ENCODE peak calls at places on chromosomes 7 and 10, in seven cellular contexts. W, Z, D, N, G, R and B are unnamed samples.

GRCh38 chr10:107930037-107930436 is 765.5 kb upstream of the SORCS1 start:
- DNase-seq in W (no peak), Z (no peak), D (no peak), N (no peak), G (no peak), R (no peak), B (no peak)

GRCh38 chr7:110759069-110759468 is 331.9 kb upstream of the LRRN3 start:
- DNase-seq in W (peak), Z (no peak), D (no peak), N (no peak), G (no peak), R (no peak), B (no peak)

GRCh38 chr7:95088536-95088935 is 181.1 kb downstream of the PPP1R9A start:
- DNase-seq in W (no peak), Z (no peak), D (no peak), N (no peak), G (no peak), R (no peak), B (no peak)

GRCh38 chr10:112758961-112759360 is 191.1 kb upstream of the TCF7L2 start:
- DNase-seq in W (no peak), Z (no peak), D (no peak), N (no peak), G (no peak), R (no peak), B (no peak)

GRCh38 chr10:8049151-8049873 is 5.2 kb upstream of the GATA3 start:
- DNase-seq in W (no peak), Z (no peak), D (peak), N (no peak), G (no peak), R (peak), B (peak)

GRCh38 chr7:2993868-2994267 is 49.8 kb downstream of the CARD11 start:
- DNase-seq in W (no peak), Z (no peak), D (no peak), N (no peak), G (no peak), R (no peak), B (no peak)

GRCh38 chr10:29715296-29715695 is 80.5 kb upstream of the SVIL start:
- DNase-seq in W (no peak), Z (no peak), D (no peak), N (no peak), G (no peak), R (no peak), B (no peak)

GRCh38 chr10:80289451-80290287 is at the start of gene MAT1A:
- DNase-seq in W (peak), Z (no peak), D (no peak), N (peak), G (peak), R (no peak), B (no peak)

GRCh38 chr7:115693779-115694178 is 336.8 kb downstream of the TFEC start:
- DNase-seq in W (no peak), Z (no peak), D (no peak), N (no peak), G (no peak), R (no peak), B (no peak)

GRCh38 chr10:12726971-12727831 is 274.3 kb downstream of the CCDC3 start:
- DNase-seq in W (no peak), Z (no peak), D (no peak), N (no peak), G (no peak), R (no peak), B (no peak)

GRCh38 chr7:7424151-7424873 is 111.4 kb downstream of the COL28A1 start:
- DNase-seq in W (peak), Z (peak), D (peak), N (peak), G (peak), R (peak), B (peak)

GRCh38 chr10:79007843-79008319 is 60.9 kb upstream of the ZMIZ1 start:
- DNase-seq in W (no peak), Z (no peak), D (no peak), N (no peak), G (no peak), R (no peak), B (peak)

GRCh38 chr7:47561715-47562446 is 20.0 kb downstream of the TNS3 start:
- DNase-seq in W (no peak), Z (no peak), D (no peak), N (no peak), G (no peak), R (no peak), B (no peak)

GRCh38 chr10:103545771-103546281 is 52.3 kb downstream of the NEURL1 start:
- DNase-seq in W (no peak), Z (no peak), D (no peak), N (no peak), G (no peak), R (peak), B (no peak)

GRCh38 chr10:30510184-30510931 is 76.4 kb downstream of the MAP3K8 start:
- DNase-seq in W (peak), Z (no peak), D (no peak), N (no peak), G (no peak), R (no peak), B (no peak)

GRCh38 chr10:111879964-111880363 is 303.6 kb downstream of the GPAM start:
- DNase-seq in W (no peak), Z (no peak), D (no peak), N (no peak), G (no peak), R (no peak), B (no peak)

GRCh38 chr10:19713800-19714525 is 102.3 kb upstream of the PLXDC2 start:
- DNase-seq in W (no peak), Z (no peak), D (peak), N (no peak), G (no peak), R (no peak), B (peak)

GRCh38 chr10:123413353-123413752 is 252.8 kb upstream of the GPR26 start:
- DNase-seq in W (no peak), Z (no peak), D (no peak), N (no peak), G (no peak), R (no peak), B (no peak)

GRCh38 chr7:155793720-155794119 is 18.5 kb downstream of the SHH start:
- DNase-seq in W (no peak), Z (no peak), D (no peak), N (no peak), G (no peak), R (no peak), B (no peak)
- TF ChIP-seq JUND in W (no peak), Z (no peak), D (no peak), N (no peak), G (no peak), R (no peak), B (no peak)

GRCh38 chr10:101856626-101857025 is 13.0 kb upstream of the KCNIP2 start:
- DNase-seq in W (no peak), Z (no peak), D (no peak), N (no peak), G (no peak), R (no peak), B (no peak)

GRCh38 chr10:101857802-101858476 is 14.3 kb upstream of the KCNIP2 start:
- DNase-seq in W (no peak), Z (no peak), D (no peak), N (no peak), G (no peak), R (no peak), B (no peak)

GRCh38 chr10:101859530-101859929 is 15.9 kb upstream of the KCNIP2 start:
- DNase-seq in W (no peak), Z (no peak), D (no peak), N (no peak), G (no peak), R (no peak), B (no peak)

GRCh38 chr10:101858723-101859500 is 15.3 kb upstream of the KCNIP2 start:
- DNase-seq in W (no peak), Z (peak), D (no peak), N (no peak), G (no peak), R (no peak), B (no peak)
- TF ChIP-seq JUND in W (no peak), Z (no peak), D (no peak), N (no peak), G (no peak), R (no peak), B (no peak)

DNA sequence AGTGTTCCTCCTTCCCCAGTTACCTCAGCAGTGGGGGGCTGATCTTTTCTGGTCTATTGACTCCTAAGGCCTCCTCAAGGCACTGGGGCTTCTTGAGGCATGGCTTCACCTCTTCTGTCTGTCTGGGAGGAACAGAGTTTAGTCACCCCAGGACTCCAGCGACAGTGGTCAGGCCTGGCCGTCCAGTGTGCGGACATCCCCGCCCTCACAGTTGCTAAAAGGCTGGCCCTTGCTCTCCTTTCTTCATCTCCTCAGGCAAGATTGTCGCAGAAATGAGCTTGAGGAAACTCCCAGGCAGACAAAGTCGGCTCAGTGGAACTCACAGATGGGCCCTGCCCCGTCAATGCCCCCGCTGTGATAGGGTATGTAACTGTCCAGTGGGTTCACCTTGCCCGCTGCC is 7.0 kb upstream of the FFAR4 start:
- DNase-seq in W (no peak), Z (no peak), D (no peak), N (no peak), G (no peak), R (no peak), B (no peak)
- TF ChIP-seq JUND in W (no peak), Z (no peak), D (no peak), N (no peak), G (no peak), R (no peak), B (no peak)

DNA sequence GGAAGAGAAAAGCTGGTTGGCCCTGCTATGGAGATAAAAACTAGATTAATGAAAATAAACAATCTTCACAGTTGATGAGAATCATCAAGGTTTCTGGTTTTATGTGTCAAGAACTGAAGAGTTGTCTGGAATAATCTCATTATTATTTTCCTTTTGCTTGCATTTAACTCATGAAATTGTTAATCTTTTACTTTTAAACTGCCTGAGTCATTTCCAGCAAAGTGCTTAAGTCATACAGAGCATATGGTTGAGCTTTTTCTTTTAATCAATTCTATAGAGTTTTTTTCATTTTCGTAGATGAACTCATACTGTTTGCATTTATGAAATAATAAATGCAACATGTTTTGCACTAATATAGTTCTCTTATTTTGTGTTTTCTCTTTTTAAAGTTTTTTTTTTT is 747.9 kb downstream of the NXPH1 start:
- DNase-seq in W (no peak), Z (no peak), D (no peak), N (no peak), G (no peak), R (no peak), B (no peak)
- TF ChIP-seq JUND in W (no peak), Z (no peak), D (no peak), N (no peak), G (no peak), R (no peak), B (no peak)

GRCh38 chr7:108248418-108248817 is 118.3 kb upstream of the LAMB4 start:
- DNase-seq in W (no peak), Z (no peak), D (no peak), N (no peak), G (no peak), R (no peak), B (no peak)

GRCh38 chr7:108247646-108248045 is 117.5 kb upstream of the LAMB4 start:
- DNase-seq in W (no peak), Z (no peak), D (no peak), N (no peak), G (no peak), R (no peak), B (no peak)

GRCh38 chr7:108244110-108244509 is 113.9 kb upstream of the LAMB4 start:
- DNase-seq in W (no peak), Z (no peak), D (no peak), N (no peak), G (no peak), R (no peak), B (no peak)

GRCh38 chr7:108245523-108246226 is 115.5 kb upstream of the LAMB4 start:
- DNase-seq in W (no peak), Z (no peak), D (no peak), N (no peak), G (no peak), R (no peak), B (no peak)

DNA sequence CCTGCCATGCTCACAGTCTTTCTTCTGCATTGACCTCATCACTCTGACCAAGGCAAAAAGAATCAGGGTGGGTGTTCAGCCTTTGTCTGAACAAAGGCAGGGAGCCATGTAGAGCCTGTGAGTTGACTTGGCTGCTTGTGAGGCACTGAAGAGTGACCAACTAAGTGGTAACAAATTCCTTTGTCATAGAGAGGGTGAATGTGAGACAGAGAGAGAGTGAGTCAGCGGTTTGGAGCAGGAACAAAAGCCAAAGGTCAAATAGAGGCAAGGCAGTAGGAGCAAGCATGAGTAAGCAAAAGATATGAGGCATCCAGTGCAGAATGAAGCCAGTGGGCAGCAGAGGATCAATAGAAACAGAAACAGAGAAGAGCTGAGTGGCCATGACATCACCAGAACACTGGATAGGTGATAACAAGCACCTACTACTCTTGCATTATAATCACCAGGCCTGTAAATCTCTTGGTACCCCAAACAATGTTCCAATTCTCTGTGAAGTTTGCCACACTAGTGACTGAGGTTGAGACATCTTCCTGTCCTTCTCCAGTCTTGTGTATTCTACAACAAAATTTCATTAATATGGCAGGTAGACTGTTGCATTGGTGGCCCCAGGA is 116.2 kb upstream of the LAMB4 start:
- DNase-seq in W (peak), Z (peak), D (no peak), N (peak), G (peak), R (no peak), B (peak)
- TF ChIP-seq JUND in W (peak), Z (no peak), D (no peak), N (peak), G (no peak), R (peak), B (no peak)

GRCh38 chr7:27952393-27953290 is 212.7 kb downstream of the TAX1BP1 start:
- DNase-seq in W (no peak), Z (no peak), D (no peak), N (no peak), G (no peak), R (no peak), B (no peak)

GRCh38 chr7:27953361-27953760 is 213.4 kb downstream of the TAX1BP1 start:
- DNase-seq in W (no peak), Z (no peak), D (no peak), N (no peak), G (no peak), R (no peak), B (no peak)

GRCh38 chr7:27947581-27948278 is 207.8 kb downstream of the TAX1BP1 start:
- DNase-seq in W (no peak), Z (no peak), D (no peak), N (no peak), G (no peak), R (no peak), B (no peak)

GRCh38 chr7:27948856-27949255 is 208.9 kb downstream of the TAX1BP1 start:
- DNase-seq in W (no peak), Z (no peak), D (no peak), N (no peak), G (no peak), R (no peak), B (no peak)

DNA sequence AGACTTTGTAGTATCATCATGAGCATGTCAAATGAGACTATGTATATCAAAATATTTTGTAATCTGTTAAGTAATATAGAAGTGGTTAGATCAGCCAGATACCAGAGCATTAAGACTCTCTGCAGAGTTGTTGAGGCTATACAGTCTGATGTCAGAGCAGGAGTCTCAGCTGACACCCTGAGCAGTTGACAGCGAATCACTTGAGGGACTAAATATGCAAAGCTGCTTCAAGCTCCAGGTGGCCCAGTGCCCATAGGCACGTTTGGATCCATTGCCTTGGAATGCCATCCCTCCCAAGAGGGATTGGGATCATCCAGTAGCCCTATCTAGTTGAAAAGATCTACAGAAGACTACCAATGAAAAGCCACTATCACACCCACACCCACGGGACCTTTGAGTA is 210.2 kb downstream of the TAX1BP1 start:
- DNase-seq in W (no peak), Z (no peak), D (no peak), N (no peak), G (no peak), R (no peak), B (no peak)
- TF ChIP-seq JUND in W (no peak), Z (no peak), D (no peak), N (no peak), G (no peak), R (no peak), B (no peak)